ENCODE peak calls at places on chromosomes 13 and 19, in five cellular contexts. T is left ventricle myocardium inferior; F is T-helper 1 cell; G is stimulated activated CD8-positive, alpha-beta memory T cell treated with anti-CD3 and anti-CD28 coated beads, Interleukin-15, amount 100 ng/mL, for 24 hours; Z is A549. S is an unnamed sample.

GRCh38 chr13:39600766-39601165 is 2.2 kb downstream of the LHFPL6 start:
- DNase-seq in G (no peak), F (no peak), Z (peak; percentile 2), T (peak; percentile 60), S (peak; percentile 12)

GRCh38 chr13:33665776-33666175 is 152.2 kb upstream of the RFC3 start:
- DNase-seq in F (no peak), T (no peak), G (no peak), Z (no peak), S (no peak)

GRCh38 chr19:42176990-42177685 is 40.3 kb downstream of the DEDD2 start:
- DNase-seq in F (peak; percentile 66), Z (peak; percentile 90), G (peak; percentile 48), T (peak; percentile 66), S (peak; percentile 88)

GRCh38 chr19:13150919-13151604 is 851 bp downstream of the IER2 start:
- DNase-seq in G (no peak), F (peak; percentile 11), T (peak; percentile 47), Z (no peak), S (peak; percentile 33)

GRCh38 chr19:58181902-58182576 is 822 bp upstream of the ZNF274 start:
- DNase-seq in Z (peak; percentile 82), G (no peak), F (peak; percentile 41), T (peak; percentile 29), S (peak; percentile 30)

GRCh38 chr13:81058211-81058915 is 717.4 kb upstream of the SPRY2 start:
- DNase-seq in Z (no peak), T (no peak), F (no peak), G (no peak), S (no peak)

GRCh38 chr19:9673912-9674668 is 810 bp downstream of the ZNF562 start:
- DNase-seq in G (no peak), F (no peak), Z (peak; percentile 27), T (no peak), S (no peak)

GRCh38 chr13:76791290-76791664 is 94.9 kb downstream of the KCTD12 start:
- DNase-seq in G (no peak), Z (no peak), T (peak; percentile 15), F (no peak), S (no peak)

GRCh38 chr13:100454876-100455275 is 133.7 kb downstream of the GGACT start:
- DNase-seq in G (no peak), T (no peak), Z (no peak), F (no peak), S (no peak)

GRCh38 chr19:8452446-8453123 is 7.8 kb downstream of the HNRNPM start:
- DNase-seq in F (no peak), G (no peak), Z (no peak), T (no peak), S (no peak)

GRCh38 chr19:37505958-37506386 is 767 bp upstream of the ZNF793 start:
- DNase-seq in G (no peak), F (no peak), T (no peak), Z (no peak), S (no peak)

GRCh38 chr19:2305424-2305823 is 2.5 kb downstream of the LINGO3 start:
- DNase-seq in T (no peak), Z (no peak), F (no peak), G (no peak), S (no peak)

GRCh38 chr13:23657056-23657455 is 86.8 kb downstream of the TNFRSF19 start:
- DNase-seq in T (no peak), F (no peak), G (no peak), Z (no peak), S (no peak)

GRCh38 chr13:40615619-40616018 is 50.8 kb downstream of the FOXO1 start:
- DNase-seq in G (no peak), T (no peak), F (no peak), Z (no peak), S (no peak)

GRCh38 chr19:32202244-32202643 is 143.2 kb upstream of the ZNF507 start:
- DNase-seq in T (no peak), Z (no peak), G (no peak), F (no peak), S (no peak)

GRCh38 chr19:5536337-5536894 is 31.3 kb downstream of the TINCR start:
- DNase-seq in G (no peak), T (peak; percentile 79), F (no peak), Z (peak; percentile 23), S (peak; percentile 82)

GRCh38 chr13:23558675-23559536 is 11.3 kb upstream of the TNFRSF19 start:
- DNase-seq in T (peak; percentile 57), F (no peak), G (no peak), Z (peak; percentile 80), S (no peak)

GRCh38 chr19:23415561-23416191 is 20.4 kb upstream of the ZNF91 start:
- DNase-seq in F (no peak), G (no peak), Z (no peak), T (peak; percentile 46), S (peak; percentile 72)

GRCh38 chr13:44220948-44221347 is 152.7 kb upstream of the SERP2 start:
- DNase-seq in T (no peak), G (no peak), F (no peak), Z (no peak), S (no peak)

GRCh38 chr13:102597029-102598015 is 536 bp downstream of the TPP2 start:
- DNase-seq in T (peak; percentile 16), F (peak; percentile 8), G (no peak), Z (peak; percentile 1), S (peak; percentile 50)